ENCODE peak calls at places on chromosomes 16 and 17, in nine cellular contexts. One of them, this sample, is unnamed.

GRCh38 chr16:66515543-66516171 is 34.3 kb downstream of the TK2 start:
- DNase-seq in body of pancreas: no peak
- DNase-seq in heart left ventricle: no peak
- DNase-seq in astrocyte: peak; percentile 74
- DNase-seq in esophagus muscularis mucosa: no peak
- DNase-seq in right lobe of liver: no peak
- DNase-seq in ovary: no peak
- DNase-seq in pancreas: no peak
- DNase-seq in upper lobe of right lung: no peak
- DNase-seq in this sample: no peak

GRCh38 chr17:51217946-51218345 is 41.9 kb downstream of the MBTD1 start:
- DNase-seq in astrocyte: no peak
- DNase-seq in upper lobe of right lung: no peak
- DNase-seq in ovary: no peak
- DNase-seq in esophagus muscularis mucosa: no peak
- DNase-seq in right lobe of liver: no peak
- DNase-seq in pancreas: no peak
- DNase-seq in body of pancreas: no peak
- DNase-seq in heart left ventricle: no peak
- DNase-seq in this sample: no peak

GRCh38 chr16:68369697-68370096 is 58.9 kb downstream of the PRMT7 start:
- DNase-seq in pancreas: no peak
- DNase-seq in esophagus muscularis mucosa: no peak
- DNase-seq in heart left ventricle: no peak
- DNase-seq in body of pancreas: no peak
- DNase-seq in upper lobe of right lung: no peak
- DNase-seq in astrocyte: no peak
- DNase-seq in right lobe of liver: peak; percentile 14
- DNase-seq in ovary: no peak
- DNase-seq in this sample: peak; percentile 52

GRCh38 chr16:87855852-87856715 is 13.2 kb downstream of the SLC7A5 start:
- DNase-seq in esophagus muscularis mucosa: no peak
- DNase-seq in heart left ventricle: peak; percentile 56
- DNase-seq in body of pancreas: peak; percentile 57
- DNase-seq in pancreas: peak; percentile 45
- DNase-seq in ovary: no peak
- DNase-seq in upper lobe of right lung: peak; percentile 78
- DNase-seq in right lobe of liver: peak; percentile 88
- DNase-seq in astrocyte: no peak
- DNase-seq in this sample: peak; percentile 70

GRCh38 chr16:2206780-2207433 is 1.7 kb downstream of the MLST8 start:
- DNase-seq in ovary: no peak
- DNase-seq in upper lobe of right lung: no peak
- DNase-seq in pancreas: no peak
- DNase-seq in esophagus muscularis mucosa: no peak
- DNase-seq in heart left ventricle: no peak
- DNase-seq in astrocyte: no peak
- DNase-seq in right lobe of liver: no peak
- DNase-seq in body of pancreas: no peak
- DNase-seq in this sample: no peak

GRCh38 chr17:6035801-6036394 is 34.3 kb upstream of the WSCD1 start:
- DNase-seq in right lobe of liver: no peak
- DNase-seq in astrocyte: no peak
- DNase-seq in pancreas: no peak
- DNase-seq in heart left ventricle: no peak
- DNase-seq in esophagus muscularis mucosa: no peak
- DNase-seq in body of pancreas: no peak
- DNase-seq in upper lobe of right lung: no peak
- DNase-seq in ovary: no peak
- DNase-seq in this sample: no peak

GRCh38 chr17:58228679-58229078 is 9.6 kb upstream of the MKS1 start:
- DNase-seq in esophagus muscularis mucosa: no peak
- DNase-seq in astrocyte: no peak
- DNase-seq in upper lobe of right lung: no peak
- DNase-seq in ovary: no peak
- DNase-seq in pancreas: no peak
- DNase-seq in heart left ventricle: no peak
- DNase-seq in right lobe of liver: no peak
- DNase-seq in body of pancreas: no peak
- DNase-seq in this sample: no peak

GRCh38 chr17:78343433-78344201 is 16.3 kb downstream of the SOCS3 start:
- DNase-seq in esophagus muscularis mucosa: no peak
- DNase-seq in ovary: no peak
- DNase-seq in right lobe of liver: peak; percentile 65
- DNase-seq in pancreas: no peak
- DNase-seq in heart left ventricle: no peak
- DNase-seq in astrocyte: no peak
- DNase-seq in body of pancreas: no peak
- DNase-seq in upper lobe of right lung: peak; percentile 85
- DNase-seq in this sample: peak; percentile 59

GRCh38 chr17:83109793-83110645 is 30.6 kb downstream of the METRNL start:
- DNase-seq in right lobe of liver: peak; percentile 61
- DNase-seq in esophagus muscularis mucosa: peak; percentile 95
- DNase-seq in astrocyte: peak; percentile 95
- DNase-seq in body of pancreas: peak; percentile 94
- DNase-seq in upper lobe of right lung: peak; percentile 94
- DNase-seq in heart left ventricle: peak; percentile 85
- DNase-seq in ovary: peak; percentile 76
- DNase-seq in pancreas: peak; percentile 81
- DNase-seq in this sample: peak; percentile 82

GRCh38 chr17:18229254-18229653 is 3.8 kb downstream of the LLGL1 start:
- DNase-seq in body of pancreas: no peak
- DNase-seq in right lobe of liver: no peak
- DNase-seq in astrocyte: no peak
- DNase-seq in esophagus muscularis mucosa: no peak
- DNase-seq in upper lobe of right lung: no peak
- DNase-seq in heart left ventricle: no peak
- DNase-seq in pancreas: no peak
- DNase-seq in ovary: no peak
- DNase-seq in this sample: no peak

GRCh38 chr17:40450175-40450574 is 6.9 kb downstream of the IGFBP4 start:
- DNase-seq in ovary: no peak
- DNase-seq in upper lobe of right lung: no peak
- DNase-seq in right lobe of liver: peak; percentile 63
- DNase-seq in heart left ventricle: peak; percentile 42
- DNase-seq in body of pancreas: peak; percentile 51
- DNase-seq in esophagus muscularis mucosa: no peak
- DNase-seq in astrocyte: no peak
- DNase-seq in pancreas: peak; percentile 38
- DNase-seq in this sample: peak; percentile 82

GRCh38 chr16:19879241-19879792 is 5.3 kb downstream of the GPRC5B start:
- DNase-seq in astrocyte: peak; percentile 80
- DNase-seq in ovary: no peak
- DNase-seq in esophagus muscularis mucosa: no peak
- DNase-seq in body of pancreas: no peak
- DNase-seq in upper lobe of right lung: no peak
- DNase-seq in right lobe of liver: no peak
- DNase-seq in heart left ventricle: no peak
- DNase-seq in pancreas: peak; percentile 47
- DNase-seq in this sample: peak; percentile 4

GRCh38 chr16:61872778-61873119 is 163.5 kb downstream of the CDH8 start:
- DNase-seq in right lobe of liver: no peak
- DNase-seq in upper lobe of right lung: no peak
- DNase-seq in pancreas: no peak
- DNase-seq in ovary: no peak
- DNase-seq in heart left ventricle: no peak
- DNase-seq in esophagus muscularis mucosa: no peak
- DNase-seq in astrocyte: no peak
- DNase-seq in body of pancreas: no peak
- DNase-seq in this sample: no peak

GRCh38 chr16:30077656-30078055 is 1.9 kb downstream of the PPP4C start:
- DNase-seq in esophagus muscularis mucosa: no peak
- DNase-seq in upper lobe of right lung: no peak
- DNase-seq in pancreas: no peak
- DNase-seq in astrocyte: no peak
- DNase-seq in right lobe of liver: no peak
- DNase-seq in heart left ventricle: no peak
- DNase-seq in body of pancreas: no peak
- DNase-seq in ovary: no peak
- DNase-seq in this sample: peak; percentile 42

GRCh38 chr16:78641463-78641862 is 542.0 kb downstream of the WWOX start:
- DNase-seq in pancreas: no peak
- DNase-seq in upper lobe of right lung: no peak
- DNase-seq in heart left ventricle: no peak
- DNase-seq in right lobe of liver: no peak
- DNase-seq in body of pancreas: no peak
- DNase-seq in ovary: no peak
- DNase-seq in esophagus muscularis mucosa: no peak
- DNase-seq in astrocyte: no peak
- DNase-seq in this sample: no peak

GRCh38 chr16:70704586-70704985 is 18.7 kb upstream of the MTSS2 start:
- DNase-seq in upper lobe of right lung: no peak
- DNase-seq in astrocyte: no peak
- DNase-seq in body of pancreas: no peak
- DNase-seq in esophagus muscularis mucosa: no peak
- DNase-seq in right lobe of liver: no peak
- DNase-seq in heart left ventricle: no peak
- DNase-seq in pancreas: no peak
- DNase-seq in ovary: no peak
- DNase-seq in this sample: no peak

GRCh38 chr17:30716461-30717289 is 107.8 kb downstream of the CRLF3 start:
- DNase-seq in esophagus muscularis mucosa: no peak
- DNase-seq in astrocyte: no peak
- DNase-seq in heart left ventricle: no peak
- DNase-seq in pancreas: no peak
- DNase-seq in upper lobe of right lung: peak; percentile 60
- DNase-seq in body of pancreas: no peak
- DNase-seq in right lobe of liver: no peak
- DNase-seq in ovary: no peak
- DNase-seq in this sample: no peak

GRCh38 chr16:50925758-50926357 is 184.0 kb downstream of the CYLD start:
- DNase-seq in esophagus muscularis mucosa: no peak
- DNase-seq in right lobe of liver: no peak
- DNase-seq in pancreas: no peak
- DNase-seq in upper lobe of right lung: no peak
- DNase-seq in heart left ventricle: no peak
- DNase-seq in astrocyte: peak; percentile 35
- DNase-seq in ovary: no peak
- DNase-seq in body of pancreas: peak; percentile 27
- DNase-seq in this sample: no peak

GRCh38 chr16:72530434-72530833 is 358.5 kb upstream of the PMFBP1 start:
- DNase-seq in body of pancreas: no peak
- DNase-seq in right lobe of liver: no peak
- DNase-seq in pancreas: no peak
- DNase-seq in heart left ventricle: no peak
- DNase-seq in ovary: no peak
- DNase-seq in astrocyte: peak; percentile 64
- DNase-seq in upper lobe of right lung: no peak
- DNase-seq in esophagus muscularis mucosa: no peak
- DNase-seq in this sample: no peak

GRCh38 chr17:1713878-1714487 is 3.8 kb upstream of the TLCD2 start:
- DNase-seq in pancreas: peak; percentile 65
- DNase-seq in ovary: peak; percentile 45
- DNase-seq in upper lobe of right lung: peak; percentile 71
- DNase-seq in heart left ventricle: no peak
- DNase-seq in astrocyte: no peak
- DNase-seq in right lobe of liver: peak; percentile 32
- DNase-seq in esophagus muscularis mucosa: no peak
- DNase-seq in body of pancreas: peak; percentile 66
- DNase-seq in this sample: peak; percentile 76

GRCh38 chr17:1713160-1713877 is 3.1 kb upstream of the TLCD2 start:
- DNase-seq in astrocyte: no peak
- DNase-seq in ovary: no peak
- DNase-seq in upper lobe of right lung: no peak
- DNase-seq in pancreas: no peak
- DNase-seq in esophagus muscularis mucosa: no peak
- DNase-seq in right lobe of liver: no peak
- DNase-seq in body of pancreas: no peak
- DNase-seq in heart left ventricle: no peak
- DNase-seq in this sample: no peak

GRCh38 chr17:1715803-1716075 is 5.6 kb upstream of the TLCD2 start:
- DNase-seq in body of pancreas: no peak
- DNase-seq in heart left ventricle: no peak
- DNase-seq in upper lobe of right lung: no peak
- DNase-seq in esophagus muscularis mucosa: no peak
- DNase-seq in ovary: no peak
- DNase-seq in astrocyte: no peak
- DNase-seq in right lobe of liver: no peak
- DNase-seq in pancreas: no peak
- DNase-seq in this sample: no peak

GRCh38 chr17:1714980-1715802 is 5.0 kb upstream of the TLCD2 start:
- DNase-seq in esophagus muscularis mucosa: peak; percentile 97
- DNase-seq in pancreas: peak; percentile 86
- DNase-seq in astrocyte: peak; percentile 77
- DNase-seq in ovary: peak; percentile 91
- DNase-seq in right lobe of liver: peak; percentile 92
- DNase-seq in upper lobe of right lung: peak; percentile 93
- DNase-seq in body of pancreas: peak; percentile 94
- DNase-seq in heart left ventricle: peak; percentile 94
- DNase-seq in this sample: peak; percentile 84

GRCh38 chr17:1714488-1714979 is 4.4 kb upstream of the TLCD2 start:
- DNase-seq in ovary: peak; percentile 99
- DNase-seq in upper lobe of right lung: peak; percentile 98
- DNase-seq in right lobe of liver: peak; percentile 99
- DNase-seq in heart left ventricle: peak; percentile 100
- DNase-seq in pancreas: peak; percentile 96
- DNase-seq in astrocyte: peak; percentile 93
- DNase-seq in body of pancreas: peak; percentile 98
- DNase-seq in esophagus muscularis mucosa: peak; percentile 99
- DNase-seq in this sample: peak; percentile 97
- H3K4me1 ChIP-seq in ovary: peaks cover 19% of the 10 kb centered on the region
- H3K4me1 ChIP-seq in upper lobe of right lung: peaks cover 54% of the 10 kb centered on the region
- H3K4me1 ChIP-seq in right lobe of liver: peaks cover 26% of the 10 kb centered on the region
- H3K4me1 ChIP-seq in heart left ventricle: peaks cover 65% of the 10 kb centered on the region
- H3K4me1 ChIP-seq in pancreas: peaks cover 17% of the 10 kb centered on the region
- H3K4me1 ChIP-seq in astrocyte: peaks cover 28% of the 10 kb centered on the region
- H3K4me1 ChIP-seq in body of pancreas: peaks cover 43% of the 10 kb centered on the region
- H3K4me1 ChIP-seq in esophagus muscularis mucosa: peaks cover 72% of the 10 kb centered on the region
- H3K4me1 ChIP-seq in this sample: peaks cover 49% of the 10 kb centered on the region

GRCh38 chr16:89201467-89202377 is 1.4 kb upstream of the SLC22A31 start:
- DNase-seq in ovary: peak; percentile 79
- DNase-seq in esophagus muscularis mucosa: no peak
- DNase-seq in body of pancreas: peak; percentile 93
- DNase-seq in astrocyte: no peak
- DNase-seq in heart left ventricle: peak; percentile 42
- DNase-seq in pancreas: peak; percentile 85
- DNase-seq in right lobe of liver: peak; percentile 71
- DNase-seq in upper lobe of right lung: peak; percentile 93
- DNase-seq in this sample: peak; percentile 89
- H3K4me3 ChIP-seq in ovary: peak overlapping the region; percentile 28
- H3K4me3 ChIP-seq in esophagus muscularis mucosa: peak overlapping the region; percentile 44
- H3K4me3 ChIP-seq in body of pancreas: no peak overlapping the region
- H3K4me3 ChIP-seq in astrocyte: no peak overlapping the region
- H3K4me3 ChIP-seq in heart left ventricle: peak overlapping the region; percentile 36
- H3K4me3 ChIP-seq in pancreas: peak overlapping the region; percentile 39
- H3K4me3 ChIP-seq in right lobe of liver: peak overlapping the region; percentile 44
- H3K4me3 ChIP-seq in upper lobe of right lung: peak overlapping the region; percentile 40
- H3K4me3 ChIP-seq in this sample: no peak overlapping the region

GRCh38 chr17:9517396-9517795 is 58.2 kb downstream of the STX8 start:
- DNase-seq in heart left ventricle: no peak
- DNase-seq in right lobe of liver: no peak
- DNase-seq in astrocyte: no peak
- DNase-seq in pancreas: no peak
- DNase-seq in body of pancreas: no peak
- DNase-seq in upper lobe of right lung: no peak
- DNase-seq in ovary: no peak
- DNase-seq in esophagus muscularis mucosa: no peak
- DNase-seq in this sample: no peak
- TF ChIP-seq CTCF in heart left ventricle: no peak
- TF ChIP-seq CTCF in right lobe of liver: no peak
- TF ChIP-seq CTCF in astrocyte: no peak
- TF ChIP-seq CTCF in pancreas: no peak
- TF ChIP-seq CTCF in body of pancreas: no peak
- TF ChIP-seq CTCF in upper lobe of right lung: no peak
- TF ChIP-seq CTCF in ovary: no peak
- TF ChIP-seq CTCF in esophagus muscularis mucosa: no peak
- TF ChIP-seq CTCF in this sample: no peak

GRCh38 chr17:43132117-43132516 is 7.0 kb upstream of the BRCA1 start:
- DNase-seq in astrocyte: no peak
- DNase-seq in ovary: no peak
- DNase-seq in body of pancreas: no peak
- DNase-seq in esophagus muscularis mucosa: no peak
- DNase-seq in upper lobe of right lung: no peak
- DNase-seq in right lobe of liver: no peak
- DNase-seq in pancreas: no peak
- DNase-seq in heart left ventricle: no peak
- DNase-seq in this sample: no peak
- H3K4me1 ChIP-seq in astrocyte: no peaks in the 10 kb centered on the region
- H3K4me1 ChIP-seq in ovary: no peaks in the 10 kb centered on the region
- H3K4me1 ChIP-seq in body of pancreas: peaks cover 27% of the 10 kb centered on the region
- H3K4me1 ChIP-seq in esophagus muscularis mucosa: peaks cover 7% of the 10 kb centered on the region
- H3K4me1 ChIP-seq in upper lobe of right lung: peaks cover 16% of the 10 kb centered on the region
- H3K4me1 ChIP-seq in right lobe of liver: peaks cover 43% of the 10 kb centered on the region
- H3K4me1 ChIP-seq in pancreas: peaks cover 3% of the 10 kb centered on the region
- H3K4me1 ChIP-seq in heart left ventricle: peaks cover 2% of the 10 kb centered on the region
- H3K4me1 ChIP-seq in this sample: no peaks in the 10 kb centered on the region

This sample was measured in mucosa of descending colon.